ENCODE peak calls at places on chromosome 4, in ten cellular contexts. I is GM12891; H is activated CD4-positive, alpha-beta T cell treated with anti-CD3 and anti-CD28 coated beads, Interleukin-2, amount 10 ng/mL, durations not matched to agents 7 days and 5 days; J is breast epithelium; M is iris pigment epithelial cell; B is stimulated activated CD8-positive, alpha-beta memory T cell treated with anti-CD3 and anti-CD28 coated beads, Interleukin-15, amount 100 ng/mL, for 24 hours; N is HFF-Myc; Q is lower leg skin; F is hepatocyte; D is HEK293T. W is an unnamed sample.

GRCh38 chr4:48194986-48195773 is 61.1 kb upstream of the TXK start:
- DNase-seq in F (no peak), J (no peak), M (peak; percentile 15), I (no peak), D (no peak), Q (no peak), H (no peak), B (no peak), N (peak; percentile 58), W (peak; percentile 63)

GRCh38 chr4:101229116-101229515 is 118.2 kb downstream of the PPP3CA start:
- DNase-seq in I (no peak), Q (no peak), N (no peak), M (peak; percentile 83), D (no peak), B (no peak), F (no peak), J (no peak), H (no peak), W (peak; percentile 54)

GRCh38 chr4:4781936-4782754 is 77.3 kb upstream of the MSX1 start:
- DNase-seq in F (no peak), H (no peak), J (no peak), B (no peak), I (no peak), D (no peak), N (peak; percentile 56), Q (peak; percentile 82), M (peak; percentile 34), W (no peak)

GRCh38 chr4:88765729-88766128 is 68.1 kb upstream of the NAP1L5 start:
- DNase-seq in B (no peak), I (no peak), H (no peak), J (peak; percentile 42), M (peak; percentile 82), Q (no peak), F (no peak), N (peak; percentile 63), D (no peak), W (peak; percentile 60)

GRCh38 chr4:140931904-140932303 is 175.7 kb upstream of the TBC1D9 start:
- DNase-seq in H (no peak), N (no peak), I (no peak), Q (no peak), J (no peak), F (no peak), D (no peak), M (no peak), B (no peak), W (no peak)

GRCh38 chr4:64539234-64539849 is 130.1 kb upstream of the TECRL start:
- DNase-seq in Q (no peak), I (no peak), B (no peak), J (no peak), H (peak; percentile 57), D (peak; percentile 56), F (peak; percentile 76), M (peak; percentile 67), N (peak; percentile 22), W (peak; percentile 54)

GRCh38 chr4:8500966-8501365 is 60.4 kb downstream of the TRMT44 start:
- DNase-seq in J (no peak), M (no peak), B (no peak), H (no peak), Q (no peak), F (no peak), D (no peak), N (no peak), I (no peak), W (no peak)

GRCh38 chr4:184282251-184282713 is 64.6 kb upstream of the ENPP6 start:
- DNase-seq in D (no peak), I (no peak), M (no peak), J (no peak), F (peak; percentile 43), N (no peak), Q (no peak), B (no peak), H (peak; percentile 53), W (no peak)

GRCh38 chr4:138983690-138984089 is 31.9 kb upstream of the NOCT start:
- DNase-seq in Q (no peak), D (no peak), I (no peak), J (no peak), N (no peak), F (no peak), B (no peak), H (no peak), M (no peak), W (no peak)

GRCh38 chr4:30720021-30720655 is at the start of gene PCDH7:
- DNase-seq in D (peak; percentile 12), N (no peak), J (no peak), H (no peak), B (no peak), M (peak; percentile 73), F (peak; percentile 66), I (no peak), Q (no peak), W (peak; percentile 53)

GRCh38 chr4:99079625-99080295 is 8.8 kb downstream of the ADH5 start:
- DNase-seq in N (no peak), D (no peak), J (no peak), H (no peak), F (no peak), M (no peak), Q (no peak), B (no peak), I (no peak), W (no peak)

GRCh38 chr4:174517502-174517901 is 4.8 kb downstream of the HPGD start:
- DNase-seq in H (no peak), Q (no peak), M (no peak), N (no peak), I (no peak), J (no peak), B (no peak), F (no peak), D (no peak), W (no peak)

GRCh38 chr4:55359397-55359916 is 13.4 kb downstream of the SRD5A3 start:
- DNase-seq in M (no peak), N (no peak), J (no peak), I (no peak), F (no peak), H (no peak), B (no peak), D (no peak), Q (no peak), W (peak; percentile 76)

GRCh38 chr4:123832173-123833026 is 435.8 kb downstream of the SPRY1 start:
- DNase-seq in D (no peak), M (peak; percentile 100), H (no peak), J (no peak), B (no peak), I (no peak), Q (peak; percentile 87), F (peak; percentile 65), N (peak; percentile 99), W (peak; percentile 98)

GRCh38 chr4:131450572-131451209 is 1698.4 kb upstream of the PCDH10 start:
- DNase-seq in D (no peak), I (no peak), N (no peak), Q (no peak), M (no peak), F (no peak), J (no peak), B (no peak), H (no peak), W (no peak)

GRCh38 chr4:23717528-23718248 is 172.2 kb downstream of the PPARGC1A start:
- DNase-seq in B (no peak), D (peak; percentile 36), I (peak; percentile 29), F (peak; percentile 18), Q (no peak), M (peak; percentile 31), N (no peak), H (no peak), J (no peak), W (peak; percentile 19)

GRCh38 chr4:181967401-181967800 is 275.8 kb upstream of the TENM3 start:
- DNase-seq in I (no peak), N (no peak), J (no peak), B (no peak), D (no peak), F (no peak), Q (no peak), M (no peak), H (no peak), W (no peak)

GRCh38 chr4:131638776-131639175 is 1510.3 kb upstream of the PCDH10 start:
- DNase-seq in F (no peak), I (no peak), J (no peak), H (no peak), Q (no peak), N (no peak), B (no peak), M (peak; percentile 73), D (no peak), W (peak; percentile 60)

GRCh38 chr4:180099962-180100361 is 2143.2 kb upstream of the TENM3 start:
- DNase-seq in D (no peak), J (no peak), N (no peak), F (no peak), B (no peak), Q (no peak), M (no peak), I (no peak), H (no peak), W (no peak)

GRCh38 chr4:766152-766515 is 59.8 kb downstream of the CPLX1 start:
- DNase-seq in B (no peak), Q (no peak), N (no peak), D (no peak), I (no peak), M (peak; percentile 74), F (peak; percentile 47), H (no peak), J (no peak), W (peak; percentile 61)

GRCh38 chr4:121551881-121552280 is 144.9 kb downstream of the ANXA5 start:
- DNase-seq in F (no peak), H (no peak), N (no peak), B (no peak), J (no peak), Q (no peak), I (no peak), D (no peak), M (peak; percentile 14), W (no peak)

GRCh38 chr4:80173387-80173786 is 23.9 kb upstream of the PRDM8 start:
- DNase-seq in H (peak; percentile 71), M (peak; percentile 79), B (no peak), D (no peak), I (no peak), N (no peak), F (no peak), J (no peak), Q (no peak), W (peak; percentile 29)

GRCh38 chr4:184475096-184475461 is 729 bp upstream of the IRF2 start:
- DNase-seq in Q (peak; percentile 90), B (peak; percentile 34), F (peak; percentile 65), J (peak; percentile 54), N (no peak), D (peak; percentile 12), I (peak; percentile 32), M (peak; percentile 61), H (peak; percentile 60), W (peak; percentile 64)

GRCh38 chr4:3461515-3462291 is 1.4 kb upstream of the DOK7 start:
- DNase-seq in B (no peak), H (no peak), F (no peak), D (no peak), J (peak; percentile 89), N (no peak), Q (no peak), I (no peak), M (no peak), W (no peak)

GRCh38 chr4:3489451-3489962 is 26.4 kb downstream of the DOK7 start:
- DNase-seq in M (no peak), Q (no peak), H (no peak), B (no peak), I (no peak), J (no peak), F (no peak), D (peak; percentile 45), N (no peak), W (no peak)

GRCh38 chr4:74658114-74658513 is 136.2 kb downstream of the BTC start:
- DNase-seq in D (no peak), I (no peak), J (no peak), H (no peak), M (no peak), B (no peak), N (no peak), Q (no peak), F (no peak), W (no peak)

GRCh38 chr4:70183168-70183939 is 12.2 kb upstream of the ODAM start:
- DNase-seq in F (peak; percentile 79), B (no peak), D (peak; percentile 52), I (no peak), N (no peak), J (no peak), H (peak; percentile 34), M (peak; percentile 74), Q (no peak), W (peak; percentile 29)